ENCODE peak calls at places on chromosomes 11 and 22, in eight cellular contexts. Y, A, X, B, P, R, H and J are unnamed samples.
A peak's percentile ranks its signal among the peaks of the same experiment; 100 is the strongest.

GRCh38 chr11:84763931-84764330 is 863.2 kb downstream of the DLG2 start:
- DNase-seq in Y (no peak), A (no peak), X (no peak), B (no peak), P (no peak), R (no peak), H (no peak), J (no peak)

GRCh38 chr11:69707156-69707555 is 3.3 kb upstream of the FGF19 start:
- DNase-seq in Y (no peak), A (no peak), X (no peak), B (no peak), P (no peak), R (peak; percentile 85), H (no peak), J (peak; percentile 27)

GRCh38 chr11:134503596-134503995 is 91.6 kb upstream of the B3GAT1 start:
- DNase-seq in Y (no peak), A (no peak), X (no peak), B (no peak), P (no peak), R (no peak), H (no peak), J (no peak)

GRCh38 chr22:47498969-47499368 is 736.5 kb downstream of the TBC1D22A start:
- DNase-seq in Y (no peak), A (no peak), X (no peak), B (no peak), P (no peak), R (no peak), H (no peak), J (no peak)

GRCh38 chr22:19846620-19847344 is 7.9 kb downstream of the GNB1L start:
- DNase-seq in Y (no peak), A (no peak), X (no peak), B (no peak), P (peak; percentile 42), R (no peak), H (no peak), J (no peak)

GRCh38 chr22:47029244-47030001 is 267.0 kb downstream of the TBC1D22A start:
- DNase-seq in Y (no peak), A (no peak), X (no peak), B (no peak), P (no peak), R (no peak), H (peak; percentile 52), J (no peak)

GRCh38 chr22:35310556-35311550 is 11.2 kb downstream of the TOM1 start:
- DNase-seq in Y (no peak), A (no peak), X (peak; percentile 68), B (no peak), P (no peak), R (no peak), H (no peak), J (peak; percentile 78)

GRCh38 chr11:71365626-71366025 is 82.6 kb downstream of the DHCR7 start:
- DNase-seq in Y (no peak), A (no peak), X (no peak), B (no peak), P (no peak), R (no peak), H (no peak), J (no peak)

GRCh38 chr11:8908099-8908498 is 2.9 kb upstream of the AKIP1 start:
- DNase-seq in Y (no peak), A (no peak), X (no peak), B (no peak), P (no peak), R (no peak), H (no peak), J (no peak)

GRCh38 chr22:35480143-35480542 is 60.5 kb upstream of the RASD2 start:
- DNase-seq in Y (no peak), A (peak; percentile 56), X (no peak), B (peak; percentile 37), P (no peak), R (no peak), H (no peak), J (no peak)

GRCh38 chr22:41380993-41381328 is 781 bp upstream of the TEF start:
- DNase-seq in Y (no peak), A (peak; percentile 95), X (peak; percentile 83), B (peak; percentile 95), P (peak; percentile 89), R (peak; percentile 84), H (no peak), J (peak; percentile 82)

GRCh38 chr11:80603472-80603871 is 1162.6 kb upstream of the TENM4 start:
- DNase-seq in Y (no peak), A (no peak), X (no peak), B (no peak), P (no peak), R (no peak), H (no peak), J (peak; percentile 86)

GRCh38 chr11:68843052-68843561 is 1.4 kb upstream of the CPT1A start:
- DNase-seq in Y (peak; percentile 56), A (no peak), X (no peak), B (peak; percentile 74), P (no peak), R (no peak), H (no peak), J (peak; percentile 59)

GRCh38 chr11:102330226-102330625 is 12.9 kb downstream of the BIRC3 start:
- DNase-seq in Y (no peak), A (no peak), X (no peak), B (no peak), P (no peak), R (no peak), H (no peak), J (no peak)

GRCh38 chr11:17972987-17973386 is 39.9 kb downstream of the SERGEF start:
- DNase-seq in Y (no peak), A (peak; percentile 81), X (peak; percentile 23), B (peak; percentile 92), P (no peak), R (peak; percentile 14), H (peak; percentile 82), J (no peak)

GRCh38 chr11:110340427-110340826 is 44.0 kb upstream of the RDX start:
- DNase-seq in Y (no peak), A (no peak), X (no peak), B (no peak), P (peak; percentile 40), R (no peak), H (no peak), J (no peak)

DNA sequence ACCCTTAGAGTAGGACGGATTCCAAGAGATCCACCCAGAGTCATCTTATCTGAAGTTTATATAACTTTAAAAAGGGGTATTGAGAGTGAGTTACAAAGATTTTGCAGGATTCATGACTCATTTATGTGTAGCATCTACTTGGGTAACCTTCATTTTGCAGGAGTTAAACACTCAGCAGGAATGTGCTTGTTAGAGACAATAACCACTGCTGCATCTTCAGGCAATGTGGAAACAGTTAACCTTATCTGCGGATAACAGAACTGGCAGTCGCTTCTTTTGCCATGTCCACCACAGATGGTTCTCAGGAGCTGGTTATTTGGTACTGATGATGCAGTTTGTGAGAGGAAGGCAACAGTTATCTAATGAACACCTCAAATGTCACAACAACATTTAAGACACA is 417.9 kb upstream of the DDI1 start:
- DNase-seq in Y (no peak), A (no peak), X (no peak), B (peak; percentile 47), P (no peak), R (peak; percentile 8), H (no peak), J (no peak)
- H3K9me3 ChIP-seq in Y (no peaks in the 10 kb centered on the region), A (no peaks in the 10 kb centered on the region), X (no peaks in the 10 kb centered on the region), B (no peaks in the 10 kb centered on the region), P (no peaks in the 10 kb centered on the region), R (no peaks in the 10 kb centered on the region), H (no peaks in the 10 kb centered on the region), J (no peaks in the 10 kb centered on the region)

DNA sequence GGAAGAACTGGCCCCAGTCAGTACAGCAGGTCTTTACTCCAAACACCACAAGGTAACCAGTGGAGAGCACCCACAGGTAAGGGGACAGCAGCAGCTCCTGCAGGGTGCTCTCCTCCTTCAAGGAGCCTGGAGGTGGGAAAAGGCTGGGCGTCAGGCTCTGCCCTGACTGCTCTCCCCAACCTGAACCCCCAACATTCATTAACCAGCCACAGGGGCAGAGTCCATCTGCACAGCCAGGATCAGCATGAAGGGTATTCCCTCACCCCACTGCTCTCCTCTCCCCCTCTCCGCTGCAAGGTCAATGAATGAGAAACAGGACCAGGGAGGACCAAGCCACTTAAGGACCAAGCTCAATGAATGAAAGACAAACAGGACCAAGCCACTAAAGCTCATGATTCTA is 3.7 kb downstream of the SLC37A4 start:
- DNase-seq in Y (no peak), A (no peak), X (peak; percentile 59), B (no peak), P (no peak), R (no peak), H (no peak), J (peak; percentile 91)
- H3K36me3 ChIP-seq in Y (peaks cover 13% of the 10 kb centered on the region), A (no peaks in the 10 kb centered on the region), X (peaks cover 4% of the 10 kb centered on the region), B (peaks cover 47% of the 10 kb centered on the region), P (peaks cover 27% of the 10 kb centered on the region), R (peaks cover 8% of the 10 kb centered on the region), H (peaks cover 49% of the 10 kb centered on the region), J (peaks cover 3% of the 10 kb centered on the region)

GRCh38 chr11:78795862-78796261 is 221.2 kb upstream of the NARS2 start:
- DNase-seq in Y (no peak), A (no peak), X (no peak), B (no peak), P (no peak), R (no peak), H (no peak), J (no peak)
- H3K27ac ChIP-seq in Y (no peak overlapping the region), A (no peak overlapping the region), X (no peak overlapping the region), B (peak overlapping the region; percentile 83), P (no peak overlapping the region), R (no peak overlapping the region), H (peak overlapping the region; percentile 77), J (no peak overlapping the region)

GRCh38 chr11:96396637-96397036 is 6.8 kb downstream of the JRKL start:
- DNase-seq in Y (no peak), A (no peak), X (no peak), B (no peak), P (no peak), R (no peak), H (no peak), J (no peak)

GRCh38 chr11:96394773-96395172 is 5.0 kb downstream of the JRKL start:
- DNase-seq in Y (no peak), A (no peak), X (no peak), B (no peak), P (no peak), R (no peak), H (no peak), J (no peak)

GRCh38 chr11:96393753-96394348 is 4.0 kb downstream of the JRKL start:
- DNase-seq in Y (peak; percentile 28), A (no peak), X (peak; percentile 44), B (peak; percentile 60), P (no peak), R (no peak), H (no peak), J (peak; percentile 34)

DNA sequence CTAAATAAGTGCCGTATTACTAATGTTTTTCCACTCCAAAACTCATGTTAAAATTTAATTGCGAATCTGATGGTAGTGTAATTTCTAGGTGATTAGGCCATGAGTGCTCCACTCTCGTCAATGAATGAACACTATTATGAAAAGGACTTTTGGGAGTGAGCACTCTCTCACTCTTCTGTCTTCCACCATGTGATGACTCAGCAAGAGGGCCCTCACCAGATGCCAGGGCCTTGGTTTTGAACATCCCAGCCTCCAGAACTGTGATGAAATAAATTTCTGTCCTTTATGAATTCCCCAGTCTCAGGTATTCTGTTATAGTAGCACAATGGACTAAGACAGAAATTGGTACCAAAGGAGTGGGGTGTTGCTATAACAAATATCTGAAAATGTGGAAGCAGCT is 8.1 kb downstream of the JRKL start:
- DNase-seq in Y (no peak), A (no peak), X (no peak), B (no peak), P (no peak), R (no peak), H (no peak), J (no peak)
- H3K9me3 ChIP-seq in Y (no peaks in the 10 kb centered on the region), A (no peaks in the 10 kb centered on the region), X (no peaks in the 10 kb centered on the region), B (no peaks in the 10 kb centered on the region), P (no peaks in the 10 kb centered on the region), R (no peaks in the 10 kb centered on the region), H (no peaks in the 10 kb centered on the region), J (no peaks in the 10 kb centered on the region)